ENCODE peak calls at places on chromosomes 16 and 17, in nine cellular contexts. J, G, U, V, R, M, C, E and Z are unnamed samples. For H3K27me3, the result is how much of the 10 kb centered on the place peaks cover.

GRCh38 chr16:57748596-57748995 is 13.0 kb downstream of the KATNB1 start:
- DNase-seq in J (no peak), G (no peak), U (no peak), V (no peak), R (no peak), M (no peak), C (no peak), E (no peak), Z (no peak)

GRCh38 chr17:72422505-72423285 is 301.9 kb downstream of the SOX9 start:
- DNase-seq in J (peak), G (peak), U (no peak), V (peak), R (peak), M (peak), C (peak), E (no peak), Z (peak)

GRCh38 chr17:76427457-76428231 is 25.3 kb downstream of the UBE2O start:
- DNase-seq in J (no peak), G (peak), U (no peak), V (no peak), R (peak), M (no peak), C (no peak), E (no peak), Z (no peak)

GRCh38 chr17:14715531-14715930 is 414.6 kb downstream of the HS3ST3B1 start:
- DNase-seq in J (no peak), G (no peak), U (no peak), V (no peak), R (no peak), M (no peak), C (no peak), E (no peak), Z (no peak)

GRCh38 chr16:66058181-66058580 is 308.3 kb upstream of the CDH5 start:
- DNase-seq in J (no peak), G (peak), U (no peak), V (no peak), R (peak), M (no peak), C (no peak), E (no peak), Z (no peak)

GRCh38 chr17:75352079-75352569 is 53.4 kb downstream of the GRB2 start:
- DNase-seq in J (no peak), G (no peak), U (no peak), V (no peak), R (no peak), M (no peak), C (no peak), E (no peak), Z (no peak)

GRCh38 chr17:28643979-28644781 is 778 bp downstream of the BLTP2 start:
- DNase-seq in J (peak), G (no peak), U (peak), V (peak), R (peak), M (peak), C (peak), E (peak), Z (peak)

GRCh38 chr16:56984639-56985038 is 4.7 kb upstream of the NLRC5 start:
- DNase-seq in J (no peak), G (no peak), U (no peak), V (no peak), R (no peak), M (no peak), C (no peak), E (no peak), Z (no peak)

GRCh38 chr16:9092282-9092962 is 978 bp downstream of the HAPSTR1 start:
- DNase-seq in J (no peak), G (no peak), U (peak), V (peak), R (no peak), M (peak), C (no peak), E (peak), Z (no peak)

GRCh38 chr17:5758651-5759050 is 174.3 kb upstream of the NLRP1 start:
- DNase-seq in J (no peak), G (no peak), U (no peak), V (no peak), R (peak), M (peak), C (peak), E (no peak), Z (peak)

GRCh38 chr16:87931504-87931903 is 4.8 kb downstream of the CA5A start:
- DNase-seq in J (no peak), G (no peak), U (no peak), V (no peak), R (peak), M (no peak), C (no peak), E (no peak), Z (no peak)

GRCh38 chr16:71214771-71215381 is 15.6 kb downstream of the HYDIN start:
- DNase-seq in J (no peak), G (no peak), U (no peak), V (no peak), R (no peak), M (peak), C (peak), E (no peak), Z (no peak)

GRCh38 chr17:67479119-67479517 is 102.0 kb downstream of the PITPNC1 start:
- DNase-seq in J (no peak), G (no peak), U (no peak), V (no peak), R (no peak), M (no peak), C (no peak), E (no peak), Z (no peak)

GRCh38 chr17:81966343-81967243 is 5.6 kb upstream of the NOTUM start:
- DNase-seq in J (no peak), G (peak), U (no peak), V (peak), R (no peak), M (no peak), C (no peak), E (peak), Z (no peak)

GRCh38 chr16:35188288-35189155 is 1729.1 kb downstream of the TP53TG3F start:
- DNase-seq in J (no peak), G (no peak), U (no peak), V (no peak), R (no peak), M (no peak), C (no peak), E (peak), Z (no peak)

GRCh38 chr17:42165751-42166150 is 11.0 kb upstream of the RAB5C start:
- DNase-seq in J (no peak), G (no peak), U (no peak), V (no peak), R (no peak), M (no peak), C (no peak), E (no peak), Z (no peak)

GRCh38 chr17:15513058-15513858 is 45.8 kb upstream of the CDRT4 start:
- DNase-seq in J (no peak), G (no peak), U (no peak), V (no peak), R (peak), M (no peak), C (no peak), E (no peak), Z (no peak)

GRCh38 chr16:50459681-50460080 is 88.5 kb upstream of the NKD1 start:
- DNase-seq in J (no peak), G (no peak), U (no peak), V (no peak), R (no peak), M (no peak), C (no peak), E (peak), Z (no peak)

GRCh38 chr16:6258056-6258455 is 1074.6 kb upstream of the RBFOX1 start:
- DNase-seq in J (no peak), G (no peak), U (no peak), V (no peak), R (no peak), M (no peak), C (no peak), E (no peak), Z (no peak)

GRCh38 chr17:80899402-80900268 is 92.0 kb upstream of the CHMP6 start:
- DNase-seq in J (no peak), G (no peak), U (peak), V (no peak), R (no peak), M (no peak), C (peak), E (peak), Z (no peak)

GRCh38 chr16:4924593-4925378 is 12.2 kb downstream of the PPL start:
- DNase-seq in J (no peak), G (no peak), U (no peak), V (no peak), R (no peak), M (no peak), C (peak), E (peak), Z (peak)

GRCh38 chr16:61263400-61263799 is 772.8 kb downstream of the CDH8 start:
- DNase-seq in J (no peak), G (no peak), U (no peak), V (no peak), R (no peak), M (no peak), C (no peak), E (no peak), Z (no peak)

GRCh38 chr16:87608400-87608985 is 6.2 kb downstream of the JPH3 start:
- DNase-seq in J (no peak), G (peak), U (peak), V (peak), R (peak), M (peak), C (peak), E (no peak), Z (no peak)

GRCh38 chr17:48283390-48283789 is 146.6 kb downstream of the SKAP1 start:
- DNase-seq in J (no peak), G (no peak), U (no peak), V (no peak), R (no peak), M (no peak), C (no peak), E (no peak), Z (no peak)

GRCh38 chr16:3311496-3311895 is 6.2 kb downstream of the ZNF75A start:
- DNase-seq in J (no peak), G (no peak), U (no peak), V (no peak), R (no peak), M (no peak), C (no peak), E (no peak), Z (no peak)

GRCh38 chr16:49018259-49018931 is 263.2 kb downstream of the CBLN1 start:
- DNase-seq in J (no peak), G (no peak), U (no peak), V (no peak), R (no peak), M (no peak), C (no peak), E (no peak), Z (no peak)

GRCh38 chr17:41538565-41538991 is 10.5 kb upstream of the KRT19 start:
- DNase-seq in J (no peak), G (no peak), U (no peak), V (no peak), R (no peak), M (no peak), C (peak), E (no peak), Z (no peak)

GRCh38 chr17:17511971-17512858 is 16.0 kb upstream of the RASD1 start:
- DNase-seq in J (no peak), G (peak), U (no peak), V (peak), R (peak), M (no peak), C (peak), E (peak), Z (peak)

GRCh38 chr17:73308017-73308823 is 3.6 kb downstream of the CDC42EP4 start:
- DNase-seq in J (peak), G (no peak), U (no peak), V (peak), R (peak), M (no peak), C (peak), E (peak), Z (peak)

GRCh38 chr17:3663102-3664011 is 5.0 kb downstream of the TAX1BP3 start:
- DNase-seq in J (no peak), G (no peak), U (no peak), V (no peak), R (no peak), M (peak), C (no peak), E (no peak), Z (no peak)

GRCh38 chr17:31561469-31562412 is 170.3 kb downstream of the RAB11FIP4 start:
- DNase-seq in J (no peak), G (no peak), U (no peak), V (peak), R (peak), M (no peak), C (peak), E (no peak), Z (no peak)

GRCh38 chr17:75504347-75505151 is 10.8 kb downstream of the CASKIN2 start:
- DNase-seq in J (no peak), G (no peak), U (peak), V (no peak), R (no peak), M (peak), C (peak), E (peak), Z (no peak)

GRCh38 chr17:55279203-55279602 is 14.4 kb downstream of the HLF start:
- DNase-seq in J (no peak), G (no peak), U (no peak), V (no peak), R (no peak), M (no peak), C (no peak), E (no peak), Z (no peak)

GRCh38 chr17:290626-291025 is 62.0 kb downstream of the RPH3AL start:
- DNase-seq in J (no peak), G (no peak), U (no peak), V (no peak), R (no peak), M (no peak), C (no peak), E (peak), Z (no peak)

GRCh38 chr17:11898526-11899235 is 98.6 kb downstream of the ZNF18 start:
- DNase-seq in J (no peak), G (no peak), U (no peak), V (no peak), R (no peak), M (no peak), C (no peak), E (no peak), Z (no peak)

GRCh38 chr17:11899494-11899893 is 97.8 kb downstream of the ZNF18 start:
- DNase-seq in J (no peak), G (no peak), U (no peak), V (no peak), R (no peak), M (no peak), C (peak), E (no peak), Z (no peak)

GRCh38 chr17:11900103-11900502 is 97.2 kb downstream of the ZNF18 start:
- DNase-seq in J (no peak), G (no peak), U (no peak), V (no peak), R (no peak), M (no peak), C (no peak), E (no peak), Z (no peak)

GRCh38 chr17:11901901-11902300 is 95.4 kb downstream of the ZNF18 start:
- DNase-seq in J (no peak), G (no peak), U (no peak), V (no peak), R (no peak), M (no peak), C (no peak), E (no peak), Z (no peak)

GRCh38 chr17:11900655-11901054 is 96.6 kb downstream of the ZNF18 start:
- DNase-seq in J (no peak), G (no peak), U (no peak), V (no peak), R (no peak), M (no peak), C (no peak), E (no peak), Z (no peak)
- H3K27me3 ChIP-seq in J (under half), G (under half), U (under half), V (under half), R (under half), M (under half), C (under half), E (under half), Z (under half)

GRCh38 chr16:2278272-2278608 is 10.3 kb upstream of the RNPS1 start:
- DNase-seq in J (no peak), G (no peak), U (no peak), V (no peak), R (no peak), M (no peak), C (no peak), E (no peak), Z (no peak)
- TF ChIP-seq CTCF in J (no peak), G (no peak), U (no peak), V (no peak), R (no peak), M (peak), C (peak), E (no peak), Z (peak)

GRCh38 chr17:2403044-2403443 is 2.2 kb upstream of the MNT start:
- DNase-seq in J (no peak), G (no peak), U (no peak), V (no peak), R (no peak), M (no peak), C (no peak), E (peak), Z (no peak)
- H3K27ac ChIP-seq in J (peak), G (no peak), U (no peak), V (peak), R (no peak), M (no peak), C (peak), E (no peak), Z (peak)

GRCh38 chr17:34733351-34733750 is 154.0 kb downstream of the TMEM132E start:
- DNase-seq in J (no peak), G (no peak), U (no peak), V (no peak), R (no peak), M (no peak), C (no peak), E (no peak), Z (no peak)

GRCh38 chr17:34728771-34729310 is 149.5 kb downstream of the TMEM132E start:
- DNase-seq in J (no peak), G (no peak), U (no peak), V (no peak), R (no peak), M (no peak), C (no peak), E (no peak), Z (no peak)

GRCh38 chr17:34727601-34728000 is 148.2 kb downstream of the TMEM132E start:
- DNase-seq in J (no peak), G (no peak), U (no peak), V (no peak), R (no peak), M (no peak), C (no peak), E (no peak), Z (no peak)

GRCh38 chr17:34726536-34727384 is 147.4 kb downstream of the TMEM132E start:
- DNase-seq in J (no peak), G (no peak), U (no peak), V (no peak), R (no peak), M (no peak), C (no peak), E (no peak), Z (no peak)

GRCh38 chr17:34730816-34731215 is 151.4 kb downstream of the TMEM132E start:
- DNase-seq in J (no peak), G (no peak), U (no peak), V (no peak), R (no peak), M (no peak), C (no peak), E (no peak), Z (no peak)
- H3K27me3 ChIP-seq in J (under half), G (under half), U (under half), V (under half), R (under half), M (under half), C (under half), E (under half), Z (under half)

GRCh38 chr16:28505489-28506137 is 1.0 kb downstream of the IL27 start:
- DNase-seq in J (no peak), G (no peak), U (no peak), V (no peak), R (no peak), M (no peak), C (no peak), E (no peak), Z (no peak)
- TF ChIP-seq CTCF in J (no peak), G (no peak), U (no peak), V (no peak), R (no peak), M (no peak), C (no peak), E (no peak), Z (no peak)

GRCh38 chr17:57599271-57600045 is 145.6 kb downstream of the CCDC182 start:
- DNase-seq in J (no peak), G (no peak), U (no peak), V (no peak), R (no peak), M (peak), C (no peak), E (no peak), Z (no peak)
- H3K27ac ChIP-seq in J (peak), G (no peak), U (peak), V (peak), R (no peak), M (peak), C (no peak), E (no peak), Z (no peak)

DNA sequence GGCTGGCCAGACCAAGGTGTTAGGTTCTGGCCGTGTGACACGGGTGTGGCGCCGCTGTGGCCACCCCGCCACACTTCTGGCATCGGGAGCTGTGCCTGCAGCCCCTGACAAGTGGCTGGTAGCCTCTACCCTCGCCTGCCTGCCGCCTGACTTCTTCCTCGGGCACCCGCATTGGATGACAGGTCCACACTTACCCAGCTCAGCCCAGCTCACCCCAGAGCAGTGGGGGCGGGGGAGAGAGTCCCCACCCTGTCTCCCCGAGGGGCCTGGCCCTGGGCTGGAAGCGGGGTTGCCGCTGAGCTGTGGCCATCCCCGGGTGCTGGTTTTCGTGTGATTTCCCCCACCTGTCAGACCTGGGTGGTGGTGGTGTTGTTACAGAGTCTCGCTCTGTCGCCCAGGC is 53.9 kb upstream of the ACSF3 start:
- DNase-seq in J (no peak), G (no peak), U (no peak), V (peak), R (no peak), M (no peak), C (no peak), E (peak), Z (no peak)
- H3K27me3 ChIP-seq in J (under half), G (under half), U (under half), V (half or more), R (under half), M (under half), C (under half), E (half or more), Z (under half)